ENCODE peak calls at places on chromosomes 12 and 14, in five cellular contexts. Z, O, H, W and D are unnamed samples.

GRCh38 chr12:40238221-40238902 is 13.6 kb downstream of the LRRK2 start:
- DNase-seq in H (no peak), Z (no peak), O (no peak), W (peak), D (no peak)

GRCh38 chr12:15982071-15982470 is 70.9 kb downstream of the DERA start:
- DNase-seq in Z (no peak), H (no peak), W (peak), O (no peak), D (no peak)

GRCh38 chr12:49482095-49483051 is 56.5 kb upstream of the KCNH3 start:
- DNase-seq in O (no peak), H (no peak), W (no peak), Z (no peak), D (no peak)

GRCh38 chr14:23302290-23303225 is at the start of gene PPP1R3E:
- DNase-seq in H (peak), W (peak), O (no peak), Z (peak), D (no peak)

GRCh38 chr12:132500137-132500855 is 10.3 kb downstream of the FBRSL1 start:
- DNase-seq in H (no peak), W (no peak), O (no peak), Z (no peak), D (no peak)

GRCh38 chr14:26820101-26820500 is 222.3 kb upstream of the NOVA1 start:
- DNase-seq in W (no peak), O (no peak), Z (no peak), H (no peak), D (no peak)

GRCh38 chr12:104672501-104673265 is 215.9 kb downstream of the CHST11 start:
- DNase-seq in O (no peak), W (peak), H (peak), Z (peak), D (peak)

GRCh38 chr12:73384592-73384991 is 1112.4 kb downstream of the TRHDE start:
- DNase-seq in H (no peak), Z (no peak), O (no peak), W (no peak), D (no peak)

GRCh38 chr12:121801601-121802484 is 2.0 kb upstream of the SETD1B start:
- DNase-seq in H (no peak), Z (no peak), O (no peak), W (peak), D (no peak)

GRCh38 chr14:23831591-23831990 is 122.0 kb upstream of the DHRS4 start:
- DNase-seq in O (no peak), W (no peak), H (no peak), Z (no peak), D (no peak)

GRCh38 chr14:63972323-63972932 is 119.6 kb downstream of the SYNE2 start:
- DNase-seq in Z (no peak), O (no peak), H (no peak), W (no peak), D (no peak)

GRCh38 chr12:116156614-116157013 is 120.9 kb downstream of the MED13L start:
- DNase-seq in O (no peak), H (no peak), Z (no peak), W (no peak), D (no peak)

GRCh38 chr12:93741741-93742085 is 64.5 kb downstream of the CRADD start:
- DNase-seq in W (peak), Z (no peak), O (no peak), H (no peak), D (no peak)

GRCh38 chr14:74875204-74875603 is 741 bp downstream of the PROX2 start:
- DNase-seq in Z (no peak), H (no peak), W (no peak), O (no peak), D (no peak)

GRCh38 chr14:48536318-48536717 is 860.9 kb upstream of the MDGA2 start:
- DNase-seq in W (no peak), Z (no peak), H (no peak), O (no peak), D (no peak)

GRCh38 chr12:114661245-114661644 is 22.7 kb downstream of the TBX3 start:
- DNase-seq in H (no peak), O (no peak), Z (no peak), W (no peak), D (no peak)

DNA sequence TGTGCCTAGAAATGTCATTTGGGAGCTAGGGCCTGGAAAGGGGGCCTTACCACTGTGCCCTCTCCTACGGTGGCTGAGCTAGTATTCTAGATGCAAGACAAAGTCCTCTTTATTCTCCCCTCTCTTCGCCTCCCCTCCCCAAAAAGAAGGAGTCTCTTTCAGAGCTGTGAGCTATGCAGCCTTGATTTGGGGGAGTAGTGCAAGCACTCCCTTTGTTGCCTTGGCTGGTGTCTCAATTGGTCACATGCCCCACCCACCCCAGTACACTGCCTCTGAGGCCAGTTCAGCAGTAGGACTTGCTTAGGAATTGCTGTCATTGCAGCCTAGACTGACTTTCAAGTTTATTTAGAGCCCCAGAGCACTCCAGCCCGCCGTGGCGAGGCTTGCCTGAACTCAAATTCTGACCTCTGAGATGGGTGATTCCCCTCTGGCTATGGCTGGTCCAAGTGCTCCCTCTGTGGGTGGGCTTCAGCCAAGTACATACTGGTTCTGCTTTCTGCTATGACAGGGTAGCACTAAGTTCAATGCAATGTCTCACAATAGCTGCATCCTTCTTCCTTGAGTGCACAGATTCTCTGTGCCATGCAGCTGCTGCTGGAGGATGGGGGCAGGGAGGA is 37.0 kb upstream of the FBXO33 start:
- DNase-seq in O (no peak), W (peak), H (no peak), Z (no peak), D (no peak)
- TF ChIP-seq CTCF in O (peak), W (no peak), H (no peak), Z (no peak), D (peak)

GRCh38 chr14:69317392-69317755 is 57.4 kb downstream of the GALNT16 start:
- DNase-seq in W (no peak), O (no peak), Z (no peak), H (no peak), D (no peak)
- H3K4me3 ChIP-seq in W (no peak), O (no peak), Z (no peak), H (no peak), D (no peak)

GRCh38 chr12:30755395-30755762 is 628 bp upstream of the CAPRIN2 start:
- DNase-seq in H (no peak), O (no peak), Z (no peak), W (no peak), D (no peak)

GRCh38 chr12:30756074-30756473 is 1.3 kb upstream of the CAPRIN2 start:
- DNase-seq in Z (no peak), H (peak), W (no peak), O (no peak), D (no peak)

GRCh38 chr12:30754383-30754749 is 385 bp downstream of the CAPRIN2 start:
- DNase-seq in O (peak), H (no peak), Z (no peak), W (no peak), D (no peak)

GRCh38 chr12:30753761-30754382 is 879 bp downstream of the CAPRIN2 start:
- DNase-seq in Z (no peak), W (peak), O (peak), H (no peak), D (no peak)

DNA sequence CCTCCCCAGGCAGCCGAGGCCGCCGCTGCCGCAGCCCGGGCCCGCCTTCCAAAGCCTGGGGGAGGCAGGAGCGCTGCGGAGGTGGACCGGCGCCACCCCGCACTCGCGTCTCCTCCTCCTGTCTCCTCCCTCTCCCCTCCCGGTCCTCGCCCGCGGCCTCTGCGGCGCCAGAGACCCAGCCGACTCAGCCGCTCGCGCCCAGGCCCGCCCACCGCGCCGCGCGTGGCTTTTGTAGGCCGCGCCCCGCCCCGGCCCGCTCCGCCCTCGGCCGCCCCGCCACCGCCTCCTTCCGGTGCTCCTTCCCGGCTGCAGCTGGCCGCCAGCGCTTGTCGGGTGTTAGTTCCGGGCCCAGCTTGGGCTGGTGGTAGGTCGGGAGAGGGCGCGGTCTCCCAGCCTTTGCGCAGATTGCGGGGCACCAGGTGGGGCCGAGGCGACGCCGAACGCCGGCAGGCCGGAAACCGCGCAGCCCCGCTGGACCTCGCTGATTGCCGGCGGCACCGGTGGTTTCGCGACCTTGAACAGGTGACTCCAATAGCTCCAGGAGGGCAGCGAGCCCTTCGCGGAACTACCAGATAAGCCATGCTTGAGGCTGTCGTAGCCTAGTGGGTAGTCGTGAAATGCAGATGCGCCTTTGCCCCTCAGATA is at the start of gene CAPRIN2:
- DNase-seq in H (peak), Z (peak), O (peak), W (peak), D (peak)
- TF ChIP-seq CTCF in H (peak), Z (peak), O (peak), W (peak), D (peak)

DNA sequence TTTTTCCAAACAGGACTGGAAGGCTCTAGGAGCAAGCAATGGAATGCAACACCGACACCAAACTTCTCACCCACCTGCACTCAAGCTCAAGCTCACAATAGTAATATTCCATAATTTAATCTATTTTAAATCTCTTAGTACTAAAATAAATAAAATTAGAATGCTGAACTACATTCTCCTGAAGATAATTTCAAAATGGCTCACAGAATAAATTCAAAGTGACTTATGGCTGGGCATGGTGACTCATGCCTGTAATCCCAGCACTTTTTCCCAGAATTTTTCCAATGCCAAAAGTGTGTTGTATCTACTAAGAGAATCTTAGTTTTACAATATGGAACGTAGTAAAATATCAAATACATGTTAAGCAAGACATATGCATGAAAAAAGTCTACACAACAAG is 31.5 kb downstream of the DUSP16 start:
- DNase-seq in O (no peak), W (no peak), H (no peak), Z (no peak), D (no peak)
- H3K4me3 ChIP-seq in O (no peak), W (no peak), H (no peak), Z (no peak), D (no peak)

GRCh38 chr14:101185946-101186345 is 282.4 kb upstream of the RTL1 start:
- DNase-seq in H (no peak), Z (no peak), W (no peak), O (no peak), D (no peak)

GRCh38 chr14:101187017-101187815 is 283.7 kb upstream of the RTL1 start:
- DNase-seq in H (no peak), Z (no peak), O (no peak), W (no peak), D (no peak)

GRCh38 chr14:101186544-101186943 is 283.0 kb upstream of the RTL1 start:
- DNase-seq in H (no peak), O (no peak), Z (no peak), W (no peak), D (no peak)

GRCh38 chr14:101188571-101188915 is 285.0 kb upstream of the RTL1 start:
- DNase-seq in H (no peak), Z (no peak), O (no peak), W (no peak), D (no peak)

DNA sequence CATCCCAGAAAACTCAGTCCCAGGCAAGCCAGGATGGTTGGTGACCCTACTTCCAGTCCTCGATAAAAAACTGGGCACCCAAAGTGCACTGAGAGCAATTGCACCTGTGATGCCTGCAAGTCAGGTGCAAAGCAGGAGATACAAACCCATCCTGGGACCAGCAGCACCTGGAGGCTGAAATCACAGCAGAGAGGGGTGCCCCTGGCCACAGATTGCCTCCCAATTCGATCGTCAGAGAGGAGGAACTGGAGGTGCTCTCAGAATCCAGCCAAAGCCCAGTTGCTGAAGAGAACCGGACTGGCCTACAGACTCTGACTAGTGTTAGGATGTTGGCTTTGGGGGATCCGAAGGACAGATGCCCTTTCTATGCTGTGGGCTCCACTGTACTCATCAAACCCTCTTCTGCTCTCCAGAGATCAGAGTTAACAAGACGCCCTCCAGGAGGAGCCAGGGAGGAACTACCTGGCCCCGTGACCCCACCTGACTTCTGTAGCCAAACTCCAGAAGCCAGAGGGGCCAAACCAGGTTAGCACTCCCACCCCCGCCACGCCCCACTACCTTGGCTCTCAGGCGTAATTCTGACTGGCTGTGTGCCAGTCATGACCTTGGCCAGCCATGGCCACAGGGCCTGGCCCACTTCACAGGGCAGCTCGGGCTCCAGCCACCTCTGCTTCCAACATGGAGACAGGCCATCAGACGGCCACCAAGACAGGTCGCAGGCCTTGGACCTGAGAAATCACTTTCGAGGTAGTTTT is 284.5 kb upstream of the RTL1 start:
- DNase-seq in H (no peak), W (no peak), Z (peak), O (no peak), D (no peak)
- TF ChIP-seq CTCF in H (no peak), W (no peak), Z (no peak), O (no peak), D (no peak)